ENCODE peak calls at places on chromosomes 4 and X, in six cellular contexts. One of them, this sample, is unnamed. For H3K9me3, the result is how much of the 10 kb centered on the place peaks cover.

GRCh38 chr4:40325406-40326019 is 9.6 kb upstream of the CHRNA9 start:
- DNase-seq in tibial nerve: no peak
- DNase-seq in A549: peak
- DNase-seq in ovary: peak
- DNase-seq in transverse colon: peak
- DNase-seq in SK-N-SH: peak
- DNase-seq in this sample: no peak

GRCh38 chr4:81790477-81790876 is 318.8 kb upstream of the RASGEF1B start:
- DNase-seq in A549: no peak
- DNase-seq in transverse colon: no peak
- DNase-seq in ovary: no peak
- DNase-seq in tibial nerve: no peak
- DNase-seq in SK-N-SH: no peak
- DNase-seq in this sample: no peak

GRCh38 chr4:89397464-89397863 is 89.9 kb upstream of the GPRIN3 start:
- DNase-seq in transverse colon: no peak
- DNase-seq in tibial nerve: no peak
- DNase-seq in ovary: no peak
- DNase-seq in A549: no peak
- DNase-seq in SK-N-SH: no peak
- DNase-seq in this sample: no peak

GRCh38 chr4:59484948-59485347 is 1715.2 kb upstream of the ADGRL3 start:
- DNase-seq in ovary: no peak
- DNase-seq in SK-N-SH: peak
- DNase-seq in A549: no peak
- DNase-seq in tibial nerve: no peak
- DNase-seq in transverse colon: no peak
- DNase-seq in this sample: no peak

GRCh38 chrX:70132244-70132643 is 1.0 kb upstream of the IGBP1 start:
- DNase-seq in ovary: no peak
- DNase-seq in A549: peak
- DNase-seq in transverse colon: no peak
- DNase-seq in SK-N-SH: no peak
- DNase-seq in tibial nerve: no peak
- DNase-seq in this sample: no peak

GRCh38 chr4:87806520-87806919 is 7.2 kb downstream of the IBSP start:
- DNase-seq in SK-N-SH: no peak
- DNase-seq in ovary: no peak
- DNase-seq in A549: no peak
- DNase-seq in transverse colon: no peak
- DNase-seq in tibial nerve: no peak
- DNase-seq in this sample: no peak

GRCh38 chrX:139158256-139158655 is 372.3 kb upstream of the F9 start:
- DNase-seq in transverse colon: no peak
- DNase-seq in tibial nerve: no peak
- DNase-seq in SK-N-SH: no peak
- DNase-seq in A549: no peak
- DNase-seq in ovary: no peak
- DNase-seq in this sample: no peak

GRCh38 chr4:106062452-106062875 is 167.2 kb downstream of the NPNT start:
- DNase-seq in transverse colon: no peak
- DNase-seq in tibial nerve: no peak
- DNase-seq in ovary: no peak
- DNase-seq in SK-N-SH: no peak
- DNase-seq in A549: peak
- DNase-seq in this sample: no peak

GRCh38 chr4:26896636-26897035 is 36.0 kb downstream of the STIM2 start:
- DNase-seq in SK-N-SH: no peak
- DNase-seq in transverse colon: no peak
- DNase-seq in tibial nerve: no peak
- DNase-seq in A549: no peak
- DNase-seq in ovary: no peak
- DNase-seq in this sample: no peak

GRCh38 chr4:5238106-5238505 is 186.8 kb downstream of the STK32B start:
- DNase-seq in transverse colon: no peak
- DNase-seq in ovary: no peak
- DNase-seq in tibial nerve: no peak
- DNase-seq in SK-N-SH: no peak
- DNase-seq in A549: no peak
- DNase-seq in this sample: no peak

GRCh38 chrX:71111141-71111843 is at the start of gene IL2RG:
- DNase-seq in SK-N-SH: no peak
- DNase-seq in transverse colon: peak
- DNase-seq in tibial nerve: no peak
- DNase-seq in A549: no peak
- DNase-seq in ovary: no peak
- DNase-seq in this sample: no peak

GRCh38 chr4:127239902-127240575 is 392.7 kb upstream of the INTU start:
- DNase-seq in ovary: no peak
- DNase-seq in tibial nerve: no peak
- DNase-seq in A549: no peak
- DNase-seq in transverse colon: no peak
- DNase-seq in SK-N-SH: peak
- DNase-seq in this sample: no peak

GRCh38 chr4:138919094-138919936 is 96.3 kb upstream of the NOCT start:
- DNase-seq in SK-N-SH: peak
- DNase-seq in transverse colon: peak
- DNase-seq in A549: peak
- DNase-seq in ovary: peak
- DNase-seq in tibial nerve: peak
- DNase-seq in this sample: no peak

GRCh38 chr4:116215622-116216021 is 869.8 kb downstream of the TRAM1L1 start:
- DNase-seq in tibial nerve: no peak
- DNase-seq in SK-N-SH: no peak
- DNase-seq in A549: no peak
- DNase-seq in transverse colon: no peak
- DNase-seq in ovary: no peak
- DNase-seq in this sample: no peak

GRCh38 chrX:110450050-110450449 is 91.4 kb downstream of the RTL9 start:
- DNase-seq in A549: peak
- DNase-seq in ovary: peak
- DNase-seq in SK-N-SH: peak
- DNase-seq in transverse colon: peak
- DNase-seq in tibial nerve: peak
- DNase-seq in this sample: peak

GRCh38 chr4:78960926-78961325 is 21.7 kb upstream of the PAQR3 start:
- DNase-seq in ovary: peak
- DNase-seq in tibial nerve: no peak
- DNase-seq in A549: no peak
- DNase-seq in SK-N-SH: no peak
- DNase-seq in transverse colon: no peak
- DNase-seq in this sample: no peak

GRCh38 chr4:4990857-4991540 is 28.3 kb downstream of the CYTL1 start:
- DNase-seq in ovary: peak
- DNase-seq in SK-N-SH: peak
- DNase-seq in A549: peak
- DNase-seq in tibial nerve: peak
- DNase-seq in transverse colon: peak
- DNase-seq in this sample: peak

GRCh38 chr4:131296192-131296591 is 1852.9 kb upstream of the PCDH10 start:
- DNase-seq in ovary: no peak
- DNase-seq in tibial nerve: no peak
- DNase-seq in transverse colon: no peak
- DNase-seq in SK-N-SH: no peak
- DNase-seq in A549: no peak
- DNase-seq in this sample: no peak

GRCh38 chr4:2787230-2788100 is 5.4 kb upstream of the SH3BP2 start:
- DNase-seq in transverse colon: peak
- DNase-seq in tibial nerve: peak
- DNase-seq in SK-N-SH: peak
- DNase-seq in ovary: peak
- DNase-seq in A549: no peak
- DNase-seq in this sample: peak
- TF ChIP-seq EP300 in transverse colon: no peak
- TF ChIP-seq EP300 in tibial nerve: peak
- TF ChIP-seq EP300 in SK-N-SH: no peak
- TF ChIP-seq EP300 in ovary: no peak
- TF ChIP-seq EP300 in A549: no peak
- TF ChIP-seq EP300 in this sample: no peak

GRCh38 chrX:2185341-2186082 is 315.3 kb downstream of the DHRSX start:
- DNase-seq in A549: peak
- DNase-seq in SK-N-SH: no peak
- DNase-seq in transverse colon: no peak
- DNase-seq in ovary: no peak
- DNase-seq in tibial nerve: no peak
- DNase-seq in this sample: no peak

GRCh38 chrX:2184089-2184488 is 316.7 kb downstream of the DHRSX start:
- DNase-seq in tibial nerve: no peak
- DNase-seq in transverse colon: no peak
- DNase-seq in ovary: no peak
- DNase-seq in SK-N-SH: no peak
- DNase-seq in A549: no peak
- DNase-seq in this sample: no peak

GRCh38 chrX:2188840-2189239 is 311.9 kb downstream of the DHRSX start:
- DNase-seq in SK-N-SH: no peak
- DNase-seq in ovary: no peak
- DNase-seq in A549: no peak
- DNase-seq in tibial nerve: no peak
- DNase-seq in transverse colon: no peak
- DNase-seq in this sample: no peak

GRCh38 chrX:2188316-2188715 is 312.5 kb downstream of the DHRSX start:
- DNase-seq in SK-N-SH: no peak
- DNase-seq in transverse colon: no peak
- DNase-seq in tibial nerve: no peak
- DNase-seq in ovary: no peak
- DNase-seq in A549: no peak
- DNase-seq in this sample: no peak

DNA sequence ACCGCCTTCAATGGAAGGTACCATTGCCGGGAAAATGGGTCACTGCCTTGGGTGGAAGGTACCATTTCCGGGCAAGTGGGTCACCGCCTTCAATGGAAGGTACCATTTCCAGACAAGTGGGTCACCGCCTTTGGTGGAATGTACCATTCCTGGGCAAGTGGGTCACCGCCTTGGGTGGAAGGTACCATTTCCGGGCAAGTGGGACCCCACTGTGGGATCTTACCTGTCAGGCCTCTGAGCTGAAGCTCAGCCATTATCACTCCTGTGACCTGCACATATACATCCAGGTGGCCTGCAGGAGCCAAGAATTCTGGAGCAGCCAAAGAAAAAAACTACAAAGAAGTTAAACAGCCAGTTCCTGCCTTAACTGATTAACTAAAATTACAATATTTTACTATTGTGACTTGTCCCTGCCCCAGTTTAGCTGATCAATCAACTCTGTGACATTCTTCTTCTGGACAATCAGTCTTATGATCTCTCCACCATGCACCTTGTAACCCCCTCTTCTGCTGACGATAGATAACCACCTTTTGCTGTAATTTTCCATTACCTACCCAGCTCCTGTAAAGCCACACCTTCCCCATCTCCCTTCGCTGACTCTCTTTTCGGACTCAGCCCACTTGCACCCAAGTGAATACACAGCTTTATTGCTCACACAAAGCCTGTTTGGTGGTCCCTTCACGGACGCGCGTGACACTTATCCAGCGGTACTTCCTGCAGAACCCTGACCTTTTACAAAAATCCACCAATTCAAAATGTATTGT is 313.2 kb downstream of the DHRSX start:
- DNase-seq in ovary: no peak
- DNase-seq in transverse colon: no peak
- DNase-seq in tibial nerve: no peak
- DNase-seq in SK-N-SH: no peak
- DNase-seq in A549: no peak
- DNase-seq in this sample: no peak
- H3K27ac ChIP-seq in ovary: no peak
- H3K27ac ChIP-seq in transverse colon: no peak
- H3K27ac ChIP-seq in tibial nerve: no peak
- H3K27ac ChIP-seq in SK-N-SH: no peak
- H3K27ac ChIP-seq in A549: no peak
- H3K27ac ChIP-seq in this sample: no peak

GRCh38 chrX:155108427-155108826 is 37.1 kb downstream of the BRCC3 start:
- DNase-seq in ovary: no peak
- DNase-seq in A549: no peak
- DNase-seq in tibial nerve: no peak
- DNase-seq in transverse colon: no peak
- DNase-seq in SK-N-SH: no peak
- DNase-seq in this sample: no peak

GRCh38 chrX:155112171-155112570 is 40.9 kb downstream of the BRCC3 start:
- DNase-seq in SK-N-SH: no peak
- DNase-seq in ovary: no peak
- DNase-seq in transverse colon: no peak
- DNase-seq in A549: no peak
- DNase-seq in tibial nerve: no peak
- DNase-seq in this sample: no peak

GRCh38 chrX:155115174-155115830 is 44.0 kb downstream of the BRCC3 start:
- DNase-seq in A549: no peak
- DNase-seq in SK-N-SH: no peak
- DNase-seq in ovary: no peak
- DNase-seq in transverse colon: no peak
- DNase-seq in tibial nerve: no peak
- DNase-seq in this sample: no peak

DNA sequence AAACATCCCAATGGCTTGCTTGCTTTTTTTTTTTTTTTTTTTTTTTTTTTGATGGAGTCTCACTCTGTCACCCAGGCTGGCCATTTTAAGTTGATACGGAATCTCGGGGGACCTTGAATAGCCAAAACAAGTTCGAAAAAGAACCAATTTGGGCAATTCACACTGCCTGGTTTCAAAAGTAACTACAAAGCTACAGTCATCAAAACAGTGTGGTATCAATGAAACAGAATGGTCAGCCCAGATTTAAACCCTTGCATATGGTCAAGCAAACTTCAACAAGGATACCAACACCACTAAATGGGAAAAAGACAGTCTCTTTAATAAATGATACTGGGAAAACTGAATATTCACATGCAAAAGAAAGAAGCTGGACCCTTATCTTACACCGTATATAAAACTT is 41.8 kb downstream of the BRCC3 start:
- DNase-seq in tibial nerve: no peak
- DNase-seq in ovary: no peak
- DNase-seq in transverse colon: no peak
- DNase-seq in SK-N-SH: no peak
- DNase-seq in A549: no peak
- DNase-seq in this sample: no peak
- H3K9me3 ChIP-seq in tibial nerve: under half
- H3K9me3 ChIP-seq in ovary: under half
- H3K9me3 ChIP-seq in transverse colon: under half
- H3K9me3 ChIP-seq in SK-N-SH: under half
- H3K9me3 ChIP-seq in A549: under half
- H3K9me3 ChIP-seq in this sample: under half

DNA sequence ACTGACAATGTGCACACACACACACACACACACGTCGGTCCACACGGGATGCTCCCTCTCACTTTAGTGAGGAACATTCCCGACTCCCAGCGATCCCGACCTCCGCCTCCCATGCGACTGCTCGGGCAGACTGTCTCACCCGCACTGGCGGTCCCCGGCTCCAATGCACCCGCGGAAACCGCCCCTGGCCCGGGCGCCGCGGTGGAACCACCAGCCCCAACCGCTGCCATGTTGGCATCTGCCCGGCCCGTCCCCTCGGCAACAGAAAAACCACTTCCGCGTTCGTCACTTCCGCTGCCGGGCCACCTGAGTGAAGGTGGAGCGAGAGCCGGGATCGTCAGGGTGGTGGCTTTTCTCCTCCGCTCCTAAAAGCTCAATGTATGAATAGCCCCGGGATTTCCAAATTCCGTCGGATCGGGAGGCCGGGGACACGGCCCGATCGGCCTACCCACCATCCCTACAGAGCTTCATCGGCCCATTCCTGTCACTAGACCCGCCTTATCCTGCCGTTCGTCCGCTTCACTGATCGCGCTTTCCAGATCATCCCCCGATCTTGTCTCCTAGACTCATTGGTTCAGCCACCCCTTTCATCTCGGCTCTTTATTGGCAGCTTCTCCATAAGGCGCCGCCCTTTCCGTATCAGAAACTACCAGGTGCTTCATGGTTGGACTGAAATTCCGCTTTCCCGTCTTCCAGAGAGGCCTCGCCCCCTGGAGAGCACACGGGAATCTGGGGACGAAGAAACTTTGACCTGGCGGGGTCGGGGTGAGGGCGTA is at the start of gene SLC35A2:
- DNase-seq in SK-N-SH: peak
- DNase-seq in tibial nerve: peak
- DNase-seq in A549: peak
- DNase-seq in ovary: peak
- DNase-seq in transverse colon: peak
- DNase-seq in this sample: peak
- TF ChIP-seq EP300 in SK-N-SH: no peak
- TF ChIP-seq EP300 in tibial nerve: no peak
- TF ChIP-seq EP300 in A549: no peak
- TF ChIP-seq EP300 in ovary: no peak
- TF ChIP-seq EP300 in transverse colon: no peak
- TF ChIP-seq EP300 in this sample: no peak